ENCODE peak calls at places on chromosomes 5 and 9, in ten cellular contexts. V is foreskin fibroblast, I is astrocyte of the spinal cord, N is type B pancreatic cell, A is GM23338, B is pancreas, Q is lower lobe of right lung, Y is glutamatergic neuron, T is GM10248, U is GM12865. R is an unnamed sample.

GRCh38 chr9:91858670-91859030 is 91.4 kb downstream of the ROR2 start:
- DNase-seq in B (no peak), N (no peak), U (no peak), A (no peak), I (no peak), V (no peak), T (no peak), Y (no peak), Q (no peak), R (no peak)

GRCh38 chr5:57002959-57003485 is 51.1 kb upstream of the MIER3 start:
- DNase-seq in B (no peak), Q (no peak), I (no peak), Y (no peak), A (no peak), V (no peak), T (no peak), U (no peak), N (no peak), R (peak)

GRCh38 chr9:35489313-35490154 is at the start of gene RUSC2:
- DNase-seq in A (peak), V (peak), U (peak), B (peak), T (peak), I (peak), Y (peak), Q (peak), N (peak), R (peak)

GRCh38 chr5:94218374-94218773 is 400.0 kb downstream of the KIAA0825 start:
- DNase-seq in V (peak), A (peak), T (no peak), U (no peak), Q (no peak), B (no peak), I (peak), N (no peak), Y (no peak), R (no peak)

GRCh38 chr5:130141689-130142320 is 237.5 kb downstream of the CHSY3 start:
- DNase-seq in V (peak), N (no peak), Q (no peak), A (peak), Y (peak), B (no peak), U (peak), T (peak), I (peak), R (no peak)

GRCh38 chr5:117255211-117256032 is 680.8 kb upstream of the SEMA6A start:
- DNase-seq in N (no peak), B (no peak), U (no peak), V (no peak), Q (no peak), Y (no peak), I (no peak), T (no peak), A (no peak), R (no peak)

GRCh38 chr9:104740596-104740995 is 6.9 kb upstream of the NIPSNAP3A start:
- DNase-seq in Q (no peak), N (no peak), V (peak), U (no peak), I (peak), Y (no peak), T (no peak), B (no peak), A (no peak), R (no peak)

GRCh38 chr5:40396312-40396711 is 283.4 kb upstream of the PTGER4 start:
- DNase-seq in I (no peak), V (no peak), Y (no peak), T (no peak), Q (no peak), N (no peak), A (no peak), U (no peak), B (no peak), R (no peak)

GRCh38 chr5:56202483-56202882 is 30.6 kb downstream of the ANKRD55 start:
- DNase-seq in N (no peak), B (no peak), Q (no peak), V (no peak), A (no peak), T (no peak), Y (no peak), I (no peak), U (no peak), R (no peak)

GRCh38 chr9:12699529-12699928 is 6.3 kb downstream of the TYRP1 start:
- DNase-seq in V (no peak), Y (no peak), I (peak), Q (no peak), A (peak), B (no peak), N (no peak), U (no peak), T (no peak), R (no peak)
- TF ChIP-seq CTCF in V (peak), Y (peak), I (peak), Q (no peak), A (peak), B (no peak), N (peak), U (no peak), T (no peak), R (peak)

DNA sequence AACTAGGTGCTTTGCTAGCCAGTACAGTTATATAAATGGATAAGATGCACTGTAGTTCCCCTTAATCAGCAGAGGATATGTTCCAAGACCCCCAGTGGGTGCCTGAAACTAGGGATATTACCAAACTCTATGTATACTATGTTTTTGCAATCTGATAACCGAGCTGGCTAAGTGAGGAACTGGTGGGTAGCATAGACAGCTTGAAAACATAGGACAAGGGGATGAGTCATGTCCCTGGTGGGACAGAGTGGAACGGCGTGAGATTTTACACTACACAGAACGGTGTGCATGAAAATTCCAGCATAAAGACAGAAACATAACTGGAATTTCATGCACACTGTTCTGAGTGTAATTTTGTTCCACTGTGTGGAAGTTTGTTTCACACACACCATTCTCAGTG is 86.9 kb downstream of the BASP1 start:
- DNase-seq in Y (no peak), U (no peak), I (no peak), A (no peak), Q (no peak), B (no peak), N (no peak), T (no peak), V (no peak), R (no peak)
- TF ChIP-seq CTCF in Y (no peak), U (no peak), I (no peak), A (no peak), Q (no peak), B (no peak), N (peak), T (no peak), V (no peak), R (no peak)

GRCh38 chr5:16585028-16585667 is 31.6 kb downstream of the RETREG1 start:
- DNase-seq in U (peak), I (no peak), T (no peak), Q (no peak), B (no peak), N (no peak), A (peak), Y (no peak), V (no peak), R (no peak)
- TF ChIP-seq CTCF in U (peak), I (peak), T (peak), Q (peak), B (no peak), N (peak), A (peak), Y (no peak), V (peak), R (peak)

GRCh38 chr5:78760411-78761169 is 112.0 kb upstream of the LHFPL2 start:
- DNase-seq in Y (no peak), V (no peak), N (no peak), Q (no peak), I (no peak), A (peak), B (no peak), T (no peak), U (peak), R (peak)
- TF ChIP-seq CTCF in Y (no peak), V (peak), N (peak), Q (no peak), I (peak), A (peak), B (no peak), T (peak), U (peak), R (peak)

GRCh38 chr9:132446887-132447286 is 36.9 kb downstream of the CFAP77 start:
- DNase-seq in Q (no peak), B (no peak), Y (no peak), N (no peak), U (no peak), V (no peak), T (no peak), A (no peak), I (no peak), R (no peak)

GRCh38 chr9:132451276-132451675 is 41.3 kb downstream of the CFAP77 start:
- DNase-seq in Y (no peak), N (no peak), I (no peak), B (no peak), A (no peak), V (no peak), T (no peak), U (no peak), Q (no peak), R (no peak)

GRCh38 chr9:132443951-132444615 is 34.1 kb downstream of the CFAP77 start:
- DNase-seq in V (no peak), U (no peak), Q (no peak), T (no peak), B (no peak), A (no peak), I (no peak), Y (no peak), N (no peak), R (no peak)

DNA sequence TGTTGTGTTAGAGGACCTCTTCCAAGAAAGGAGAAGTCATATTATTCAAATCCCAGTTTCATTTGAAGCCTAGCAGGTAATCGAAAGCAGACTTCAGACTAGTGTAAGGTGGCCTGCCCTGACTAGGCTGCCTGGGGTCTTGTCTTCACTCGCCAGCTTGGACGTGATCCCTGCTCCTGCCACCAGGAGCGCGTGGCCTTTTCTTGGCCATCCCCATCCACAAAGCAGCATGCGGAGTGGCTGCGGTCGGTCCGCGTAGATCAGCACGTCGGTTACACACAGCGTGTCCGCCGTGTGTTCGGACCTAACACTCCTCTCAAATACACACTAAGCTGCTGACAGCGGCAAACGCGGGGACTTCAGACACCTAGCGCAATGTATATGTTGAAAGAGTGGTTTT is 37.3 kb downstream of the CFAP77 start:
- DNase-seq in Y (peak), V (peak), Q (no peak), I (no peak), B (no peak), U (no peak), T (no peak), A (peak), N (no peak), R (no peak)
- TF ChIP-seq CTCF in Y (peak), V (no peak), Q (no peak), I (no peak), B (no peak), U (no peak), T (no peak), A (peak), N (peak), R (peak)

GRCh38 chr9:98778711-98779530 is 17.4 kb downstream of the ANKS6 start:
- DNase-seq in T (no peak), A (no peak), Q (no peak), U (no peak), Y (peak), I (peak), V (no peak), N (no peak), B (no peak), R (peak)
- TF ChIP-seq CTCF in T (no peak), A (no peak), Q (no peak), U (no peak), Y (no peak), I (no peak), V (no peak), N (no peak), B (no peak), R (no peak)

GRCh38 chr9:121286688-121286972 is 18.7 kb downstream of the GSN start:
- DNase-seq in A (no peak), V (no peak), Y (no peak), Q (no peak), I (no peak), T (no peak), U (no peak), N (no peak), B (no peak), R (no peak)

GRCh38 chr9:121286973-121287721 is 19.2 kb downstream of the GSN start:
- DNase-seq in U (no peak), A (peak), Y (no peak), V (peak), Q (peak), I (peak), N (no peak), B (peak), T (no peak), R (peak)

GRCh38 chr9:121288874-121289553 is 21.1 kb downstream of the GSN start:
- DNase-seq in Q (peak), N (no peak), T (no peak), V (no peak), B (peak), A (peak), U (no peak), I (peak), Y (no peak), R (no peak)

GRCh38 chr9:121289554-121290370 is 21.8 kb downstream of the GSN start:
- DNase-seq in U (no peak), V (no peak), Q (no peak), N (no peak), I (no peak), A (no peak), Y (no peak), T (no peak), B (no peak), R (no peak)

DNA sequence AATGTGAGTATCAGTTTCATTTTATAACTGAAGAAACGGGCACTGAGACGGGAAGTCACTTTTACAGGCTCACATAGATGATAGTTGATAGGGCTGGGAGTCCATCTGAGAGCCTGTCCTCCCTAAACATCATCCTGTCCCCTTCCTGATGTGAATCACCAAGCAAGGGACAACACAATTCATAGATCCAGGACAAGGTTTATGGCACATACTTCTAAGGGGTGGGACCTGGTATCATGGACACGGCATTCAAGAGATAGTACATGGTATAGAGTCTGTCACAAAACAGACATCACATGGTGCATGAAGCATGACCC is 20.6 kb downstream of the GSN start:
- DNase-seq in N (no peak), U (no peak), B (no peak), I (no peak), Y (no peak), V (no peak), A (no peak), Q (no peak), T (no peak), R (no peak)
- TF ChIP-seq CTCF in N (no peak), U (no peak), B (no peak), I (no peak), Y (no peak), V (no peak), A (no peak), Q (no peak), T (no peak), R (no peak)

R was measured in osteocyte.